ENCODE peak calls at places on chromosome 14, in four cellular contexts. One of them, this sample, is unnamed.

GRCh38 chr14:61601923-61602732 is 93.2 kb upstream of the HIF1A start:
- DNase-seq in AG09309: no peak
- DNase-seq in cardiac fibroblast: no peak
- DNase-seq in IMR-90: no peak
- DNase-seq in this sample: peak

GRCh38 chr14:87643005-87643404 is 350.0 kb downstream of the GALC start:
- DNase-seq in AG09309: no peak
- DNase-seq in cardiac fibroblast: no peak
- DNase-seq in IMR-90: no peak
- DNase-seq in this sample: no peak

GRCh38 chr14:77181603-77182437 is at the start of gene TMEM63C:
- DNase-seq in AG09309: no peak
- DNase-seq in cardiac fibroblast: no peak
- DNase-seq in IMR-90: no peak
- DNase-seq in this sample: peak

GRCh38 chr14:105257464-105257863 is 9.1 kb downstream of the BTBD6 start:
- DNase-seq in AG09309: no peak
- DNase-seq in cardiac fibroblast: no peak
- DNase-seq in IMR-90: no peak
- DNase-seq in this sample: no peak

GRCh38 chr14:34711169-34711568 is 3.2 kb downstream of the CFL2 start:
- DNase-seq in AG09309: peak
- DNase-seq in cardiac fibroblast: peak
- DNase-seq in IMR-90: peak
- DNase-seq in this sample: no peak

GRCh38 chr14:70354204-70354603 is 5.3 kb downstream of the COX16 start:
- DNase-seq in AG09309: no peak
- DNase-seq in cardiac fibroblast: no peak
- DNase-seq in IMR-90: no peak
- DNase-seq in this sample: no peak

GRCh38 chr14:80419769-80420168 is 208.5 kb upstream of the DIO2 start:
- DNase-seq in AG09309: no peak
- DNase-seq in cardiac fibroblast: no peak
- DNase-seq in IMR-90: no peak
- DNase-seq in this sample: no peak

GRCh38 chr14:104650057-104650980 is 39.1 kb upstream of the INF2 start:
- DNase-seq in AG09309: no peak
- DNase-seq in cardiac fibroblast: peak
- DNase-seq in IMR-90: peak
- DNase-seq in this sample: peak

GRCh38 chr14:76373456-76373855 is 2.5 kb upstream of the ESRRB start:
- DNase-seq in AG09309: no peak
- DNase-seq in cardiac fibroblast: no peak
- DNase-seq in IMR-90: no peak
- DNase-seq in this sample: no peak

GRCh38 chr14:88380405-88380804 is 5.1 kb upstream of the SPATA7 start:
- DNase-seq in AG09309: no peak
- DNase-seq in cardiac fibroblast: peak
- DNase-seq in IMR-90: peak
- DNase-seq in this sample: no peak

GRCh38 chr14:36604757-36605505 is 22.5 kb upstream of the NKX2-8 start:
- DNase-seq in AG09309: peak
- DNase-seq in cardiac fibroblast: peak
- DNase-seq in IMR-90: peak
- DNase-seq in this sample: peak

GRCh38 chr14:87449016-87449415 is 544.0 kb downstream of the GALC start:
- DNase-seq in AG09309: no peak
- DNase-seq in cardiac fibroblast: no peak
- DNase-seq in IMR-90: no peak
- DNase-seq in this sample: no peak

GRCh38 chr14:100317897-100318808 is 5.0 kb upstream of the SLC25A47 start:
- DNase-seq in AG09309: no peak
- DNase-seq in cardiac fibroblast: peak
- DNase-seq in IMR-90: peak
- DNase-seq in this sample: peak

GRCh38 chr14:68583527-68584275 is 209.2 kb downstream of the ZFP36L1 start:
- DNase-seq in AG09309: no peak
- DNase-seq in cardiac fibroblast: no peak
- DNase-seq in IMR-90: no peak
- DNase-seq in this sample: no peak

GRCh38 chr14:77004711-77005460 is 23.6 kb downstream of the IRF2BPL start:
- DNase-seq in AG09309: no peak
- DNase-seq in cardiac fibroblast: peak
- DNase-seq in IMR-90: no peak
- DNase-seq in this sample: no peak

GRCh38 chr14:101318271-101318670 is 243.0 kb upstream of the DIO3 start:
- DNase-seq in AG09309: no peak
- DNase-seq in cardiac fibroblast: no peak
- DNase-seq in IMR-90: no peak
- DNase-seq in this sample: no peak

GRCh38 chr14:42112108-42112507 is 505.4 kb downstream of the LRFN5 start:
- DNase-seq in AG09309: peak
- DNase-seq in cardiac fibroblast: peak
- DNase-seq in IMR-90: peak
- DNase-seq in this sample: no peak

GRCh38 chr14:58082491-58083098 is 69.4 kb downstream of the ARMH4 start:
- DNase-seq in AG09309: peak
- DNase-seq in cardiac fibroblast: peak
- DNase-seq in IMR-90: peak
- DNase-seq in this sample: no peak

GRCh38 chr14:70130498-70130897 is 58.3 kb downstream of the SLC8A3 start:
- DNase-seq in AG09309: no peak
- DNase-seq in cardiac fibroblast: no peak
- DNase-seq in IMR-90: no peak
- DNase-seq in this sample: no peak

GRCh38 chr14:36556811-36557433 is 25.5 kb downstream of the NKX2-8 start:
- DNase-seq in AG09309: no peak
- DNase-seq in cardiac fibroblast: peak
- DNase-seq in IMR-90: peak
- DNase-seq in this sample: peak

GRCh38 chr14:73752297-73752992 is 38.3 kb upstream of the PNMA1 start:
- DNase-seq in AG09309: peak
- DNase-seq in cardiac fibroblast: peak
- DNase-seq in IMR-90: peak
- DNase-seq in this sample: no peak

DNA sequence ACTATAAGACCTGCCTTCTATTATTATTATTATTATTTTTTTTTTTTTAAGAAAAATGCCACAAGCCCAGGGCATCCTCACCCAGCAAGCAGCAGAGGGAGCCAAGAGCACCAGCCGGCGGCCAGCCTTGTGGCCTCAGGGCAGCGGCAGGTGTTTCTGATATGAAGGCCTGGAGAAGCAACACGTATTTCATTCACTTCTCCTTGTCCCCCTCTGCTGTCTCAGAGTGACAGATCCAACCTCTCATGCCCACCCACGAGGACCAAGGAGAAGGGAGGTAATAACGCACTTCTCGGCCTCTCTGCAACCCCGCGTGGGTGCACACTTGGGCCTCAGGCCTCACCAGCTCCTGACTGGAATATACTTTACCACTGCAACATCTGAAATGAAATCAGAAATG is 25.4 kb downstream of the CDC42BPB start:
- DNase-seq in AG09309: no peak
- DNase-seq in cardiac fibroblast: no peak
- DNase-seq in IMR-90: no peak
- DNase-seq in this sample: no peak
- TF ChIP-seq CTCF in AG09309: peak
- TF ChIP-seq CTCF in cardiac fibroblast: no peak
- TF ChIP-seq CTCF in IMR-90: no peak
- TF ChIP-seq CTCF in this sample: no peak

DNA sequence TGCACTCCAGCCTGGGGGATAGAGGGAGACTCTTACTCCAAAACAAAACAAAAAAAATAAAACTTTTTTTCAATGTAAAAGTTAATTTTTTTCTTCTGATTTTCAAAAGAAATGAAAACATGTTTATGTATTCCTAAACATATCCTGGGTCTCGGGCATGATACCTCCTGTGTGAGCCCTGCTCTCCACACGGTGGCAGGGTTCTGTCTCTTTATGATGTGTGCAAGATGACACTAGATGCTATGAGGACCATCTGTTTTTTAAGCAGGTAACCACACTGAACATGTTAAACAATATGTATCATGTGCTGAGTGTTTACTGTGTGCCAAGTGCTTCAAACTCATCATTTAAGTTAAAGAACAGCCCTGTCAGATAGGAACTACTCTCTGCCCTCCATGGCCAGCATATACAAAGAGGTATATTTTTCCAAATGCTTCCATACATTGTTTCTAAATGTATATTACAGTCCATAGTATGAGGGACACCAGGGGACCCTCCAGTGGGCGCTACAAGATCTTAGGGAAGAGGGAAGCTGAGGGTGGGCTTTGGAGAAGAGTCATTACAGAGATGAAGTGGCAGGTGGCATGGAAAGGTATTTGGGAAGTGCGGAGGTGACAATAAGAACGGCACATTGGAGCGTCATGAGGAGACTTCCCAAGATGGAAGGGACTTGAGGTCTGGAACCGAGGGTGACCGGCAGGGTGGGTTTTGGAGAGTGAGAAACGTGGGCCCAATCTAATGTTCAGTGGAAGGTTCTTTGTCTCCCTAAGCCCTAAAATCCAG is 28.5 kb downstream of the FOS start:
- DNase-seq in AG09309: no peak
- DNase-seq in cardiac fibroblast: peak
- DNase-seq in IMR-90: peak
- DNase-seq in this sample: no peak
- TF ChIP-seq CTCF in AG09309: peak
- TF ChIP-seq CTCF in cardiac fibroblast: peak
- TF ChIP-seq CTCF in IMR-90: peak
- TF ChIP-seq CTCF in this sample: peak

DNA sequence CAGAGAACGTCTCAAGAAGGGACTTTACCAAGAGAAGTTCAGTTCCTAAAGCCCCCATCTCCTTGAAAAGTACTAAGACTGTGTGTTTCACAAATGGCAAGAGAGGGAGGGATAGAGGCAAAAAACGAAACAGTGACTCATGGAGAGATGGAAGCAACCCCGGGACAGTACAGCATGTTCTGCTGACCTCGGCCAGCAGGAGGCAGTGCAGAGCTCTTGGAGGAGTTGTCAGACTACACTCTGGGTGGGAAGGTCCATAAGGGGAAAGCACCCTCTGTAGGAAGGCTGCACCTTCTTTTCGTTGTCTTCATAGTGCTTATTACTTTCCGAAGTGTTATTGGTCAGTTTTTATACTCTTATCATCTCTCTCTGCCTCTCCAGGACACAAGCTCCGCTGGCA is 525.2 kb upstream of the CCDC196 start:
- DNase-seq in AG09309: no peak
- DNase-seq in cardiac fibroblast: peak
- DNase-seq in IMR-90: peak
- DNase-seq in this sample: peak
- TF ChIP-seq CTCF in AG09309: peak
- TF ChIP-seq CTCF in cardiac fibroblast: peak
- TF ChIP-seq CTCF in IMR-90: peak
- TF ChIP-seq CTCF in this sample: peak

GRCh38 chr14:106848330-106849121 is 1322.1 kb downstream of the TMEM121 start:
- DNase-seq in AG09309: no peak
- DNase-seq in cardiac fibroblast: peak
- DNase-seq in IMR-90: no peak
- DNase-seq in this sample: no peak
- TF ChIP-seq CTCF in AG09309: no peak
- TF ChIP-seq CTCF in cardiac fibroblast: peak
- TF ChIP-seq CTCF in IMR-90: no peak
- TF ChIP-seq CTCF in this sample: no peak

GRCh38 chr14:23114669-23115491 is 4.2 kb downstream of the CEBPE start:
- DNase-seq in AG09309: peak
- DNase-seq in cardiac fibroblast: peak
- DNase-seq in IMR-90: peak
- DNase-seq in this sample: no peak

GRCh38 chr14:23112359-23113178 is 6.5 kb downstream of the CEBPE start:
- DNase-seq in AG09309: no peak
- DNase-seq in cardiac fibroblast: no peak
- DNase-seq in IMR-90: no peak
- DNase-seq in this sample: no peak

GRCh38 chr14:23115492-23115850 is 3.6 kb downstream of the CEBPE start:
- DNase-seq in AG09309: no peak
- DNase-seq in cardiac fibroblast: no peak
- DNase-seq in IMR-90: no peak
- DNase-seq in this sample: no peak

GRCh38 chr14:23113346-23114119 is 5.5 kb downstream of the CEBPE start:
- DNase-seq in AG09309: no peak
- DNase-seq in cardiac fibroblast: peak
- DNase-seq in IMR-90: peak
- DNase-seq in this sample: peak

DNA sequence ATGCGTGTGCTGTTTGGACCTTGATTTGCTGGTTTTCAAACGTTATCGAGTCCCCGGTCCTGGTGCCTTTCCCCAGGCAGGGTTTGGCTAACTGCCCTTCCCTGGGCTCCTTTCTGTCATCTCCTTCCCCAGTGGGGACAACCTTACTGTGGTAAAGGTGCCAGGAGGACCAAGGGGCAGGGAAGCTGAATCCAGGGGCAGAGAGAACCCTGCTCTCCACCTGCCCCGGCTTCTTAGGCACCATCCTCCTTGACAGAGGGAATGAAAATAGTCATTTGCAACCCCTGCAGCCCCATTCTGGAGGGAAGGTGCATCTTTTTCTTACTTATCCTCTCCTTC is 5.0 kb downstream of the CEBPE start:
- DNase-seq in AG09309: no peak
- DNase-seq in cardiac fibroblast: no peak
- DNase-seq in IMR-90: no peak
- DNase-seq in this sample: no peak
- TF ChIP-seq CTCF in AG09309: no peak
- TF ChIP-seq CTCF in cardiac fibroblast: no peak
- TF ChIP-seq CTCF in IMR-90: no peak
- TF ChIP-seq CTCF in this sample: no peak

This sample was measured in nephron progenitor cell.